ENCODE peak calls at places on chromosomes 5 and 9, in eight cellular contexts. T, N, B, K, M, H, E and J are unnamed samples.

GRCh38 chr5:180345781-180346180 is 7.4 kb downstream of the GFPT2 start:
- DNase-seq in B (no peak), E (no peak), T (no peak), N (no peak), K (no peak), M (no peak), H (no peak), J (no peak)

GRCh38 chr9:91771027-91771426 is 179.0 kb downstream of the ROR2 start:
- DNase-seq in B (peak), T (peak), H (peak), E (no peak), K (no peak), M (no peak), N (peak), J (peak)

GRCh38 chr9:114002986-114003740 is 74.9 kb downstream of the AMBP start:
- DNase-seq in M (no peak), E (no peak), T (no peak), N (no peak), H (peak), B (no peak), K (no peak), J (no peak)

GRCh38 chr9:136624184-136624951 is 38.3 kb upstream of the EGFL7 start:
- DNase-seq in E (no peak), N (no peak), B (no peak), T (no peak), K (no peak), M (no peak), H (no peak), J (no peak)

GRCh38 chr9:5095795-5096194 is 89.6 kb downstream of the INSL6 start:
- DNase-seq in T (no peak), M (no peak), N (no peak), E (no peak), B (peak), H (no peak), K (no peak), J (no peak)

GRCh38 chr9:70044450-70045307 is 1.0 kb downstream of the MAMDC2 start:
- DNase-seq in M (no peak), N (no peak), K (no peak), E (peak), T (no peak), B (peak), H (peak), J (no peak)

GRCh38 chr5:149256451-149256850 is 15.2 kb upstream of the AFAP1L1 start:
- DNase-seq in M (no peak), N (no peak), H (no peak), B (no peak), K (no peak), T (no peak), E (no peak), J (no peak)

GRCh38 chr5:59693492-59693891 is 200.0 kb downstream of the PDE4D start:
- DNase-seq in B (no peak), E (no peak), T (no peak), K (no peak), H (no peak), M (no peak), N (no peak), J (no peak)

GRCh38 chr9:26802921-26803320 is 89.7 kb downstream of the CAAP1 start:
- DNase-seq in T (no peak), N (no peak), K (no peak), H (no peak), E (no peak), B (no peak), M (no peak), J (no peak)

GRCh38 chr5:91668261-91668660 is 285.1 kb upstream of the ARRDC3 start:
- DNase-seq in E (no peak), H (no peak), N (no peak), T (no peak), B (no peak), K (no peak), M (no peak), J (no peak)

GRCh38 chr5:179148703-179149170 is 88.6 kb downstream of the ZNF354C start:
- DNase-seq in N (no peak), B (no peak), M (no peak), E (no peak), T (no peak), H (no peak), K (no peak), J (no peak)

GRCh38 chr9:136629001-136629878 is 33.5 kb upstream of the EGFL7 start:
- DNase-seq in B (no peak), N (no peak), E (no peak), M (no peak), H (peak), K (no peak), T (no peak), J (no peak)

GRCh38 chr5:10456583-10457562 is 15.2 kb downstream of the ROPN1L start:
- DNase-seq in K (no peak), B (no peak), H (peak), M (no peak), T (peak), E (no peak), N (no peak), J (no peak)

GRCh38 chr9:136757751-136758140 is 297 bp downstream of the LCN8 start:
- DNase-seq in E (no peak), T (no peak), N (no peak), B (no peak), H (no peak), K (no peak), M (no peak), J (no peak)

GRCh38 chr9:86766912-86767311 is 180.4 kb downstream of the GAS1 start:
- DNase-seq in B (peak), N (peak), K (no peak), M (no peak), H (no peak), E (no peak), T (peak), J (peak)

GRCh38 chr5:97094579-97095317 is 47.7 kb downstream of the LIX1 start:
- DNase-seq in T (no peak), H (no peak), E (peak), N (no peak), B (no peak), M (no peak), K (no peak), J (no peak)

GRCh38 chr9:100213730-100214477 is 114.9 kb downstream of the INVS start:
- DNase-seq in K (no peak), M (no peak), H (no peak), B (peak), E (no peak), N (peak), T (peak), J (peak)

GRCh38 chr5:139481122-139481533 is 1.4 kb downstream of the STING1 start:
- DNase-seq in T (no peak), M (no peak), E (peak), H (peak), B (no peak), K (no peak), N (no peak), J (no peak)

GRCh38 chr5:35247645-35248034 is 17.4 kb upstream of the PRLR start:
- DNase-seq in N (no peak), H (no peak), M (no peak), T (peak), E (no peak), K (no peak), B (no peak), J (no peak)

GRCh38 chr5:6763191-6763590 is 50.0 kb downstream of the TENT4A start:
- DNase-seq in K (no peak), B (no peak), H (no peak), N (no peak), M (no peak), T (no peak), E (no peak), J (no peak)

GRCh38 chr9:133003671-133004090 is 25.2 kb downstream of the GFI1B start:
- DNase-seq in N (no peak), K (no peak), M (no peak), T (no peak), E (no peak), B (peak), H (peak), J (no peak)

GRCh38 chr9:133004091-133005072 is 25.9 kb downstream of the GFI1B start:
- DNase-seq in E (no peak), N (no peak), H (peak), T (no peak), K (no peak), B (peak), M (no peak), J (no peak)

GRCh38 chr9:133000842-133001241 is 22.3 kb downstream of the GFI1B start:
- DNase-seq in T (no peak), H (peak), E (no peak), B (no peak), N (no peak), K (no peak), M (no peak), J (no peak)

GRCh38 chr9:133003071-133003461 is 24.6 kb downstream of the GFI1B start:
- DNase-seq in T (no peak), E (no peak), M (no peak), H (no peak), K (no peak), B (no peak), N (no peak), J (no peak)

DNA sequence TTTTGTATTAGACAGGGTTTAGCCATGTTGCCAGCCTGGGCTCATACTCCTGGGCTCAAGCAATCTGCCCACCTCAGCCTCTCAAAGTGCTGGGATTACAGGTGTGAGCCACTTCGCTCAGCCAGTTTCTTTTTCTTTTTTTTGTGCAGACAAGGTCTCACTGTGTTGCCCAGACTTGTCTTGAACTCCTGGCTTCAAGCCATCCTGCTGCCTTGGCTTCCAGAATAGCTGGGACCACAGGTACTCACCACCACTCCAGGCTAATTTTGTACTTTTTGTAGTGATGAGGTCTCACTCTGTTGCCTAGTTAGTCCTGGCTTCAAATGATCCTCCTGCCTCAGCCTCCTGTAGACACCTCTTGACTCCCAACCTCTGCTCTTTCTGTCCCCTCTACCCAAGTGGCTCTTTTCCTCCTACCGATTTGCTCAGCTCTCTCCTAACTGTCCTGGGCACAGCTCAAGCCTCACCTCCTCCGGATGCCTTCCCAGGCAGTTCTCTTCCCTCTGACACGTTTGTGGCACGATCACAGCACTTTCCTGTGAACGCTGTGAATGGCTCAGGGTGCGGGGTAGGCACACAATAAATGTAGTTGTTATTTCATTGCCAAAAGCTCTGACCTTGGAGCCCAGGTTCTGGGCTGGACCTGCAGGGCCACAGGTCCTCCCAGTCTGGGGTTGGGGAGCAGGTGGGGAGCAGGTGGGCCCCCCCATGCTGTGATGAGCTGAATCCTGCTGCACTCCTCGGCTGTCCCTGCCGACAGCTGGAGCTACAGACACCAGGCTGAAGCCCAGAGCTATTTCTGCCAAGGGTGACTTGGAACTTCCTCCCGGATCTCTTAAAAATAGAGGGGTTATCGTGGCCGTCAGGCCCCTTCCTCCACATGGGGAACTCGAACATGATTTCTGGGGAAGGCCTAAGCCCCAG is 23.9 kb downstream of the GFI1B start:
- DNase-seq in K (no peak), T (no peak), H (peak), B (no peak), N (no peak), M (no peak), E (no peak), J (no peak)
- H3K4me3 ChIP-seq in K (no peak), T (no peak), H (no peak), B (no peak), N (no peak), M (no peak), E (no peak), J (no peak)

GRCh38 chr5:78591227-78591626 is 57.3 kb downstream of the LHFPL2 start:
- DNase-seq in N (peak), K (peak), H (no peak), T (peak), E (no peak), M (no peak), B (peak), J (peak)
- H3K4me3 ChIP-seq in N (no peak), K (no peak), H (no peak), T (no peak), E (no peak), M (no peak), B (no peak), J (no peak)

GRCh38 chr5:76620166-76620565 is 3.0 kb downstream of the F2RL2 start:
- DNase-seq in M (no peak), K (no peak), H (no peak), B (no peak), N (no peak), E (no peak), T (no peak), J (no peak)

GRCh38 chr5:76625087-76625860 is 2.1 kb upstream of the F2RL2 start:
- DNase-seq in T (no peak), K (no peak), N (no peak), M (no peak), H (no peak), E (no peak), B (peak), J (no peak)

GRCh38 chr5:76622076-76622475 is 1.1 kb downstream of the F2RL2 start:
- DNase-seq in H (no peak), E (no peak), K (no peak), B (no peak), N (no peak), M (no peak), T (no peak), J (no peak)

GRCh38 chr5:76626738-76627137 is 3.5 kb upstream of the F2RL2 start:
- DNase-seq in T (no peak), M (no peak), K (no peak), B (no peak), H (no peak), E (peak), N (no peak), J (no peak)

DNA sequence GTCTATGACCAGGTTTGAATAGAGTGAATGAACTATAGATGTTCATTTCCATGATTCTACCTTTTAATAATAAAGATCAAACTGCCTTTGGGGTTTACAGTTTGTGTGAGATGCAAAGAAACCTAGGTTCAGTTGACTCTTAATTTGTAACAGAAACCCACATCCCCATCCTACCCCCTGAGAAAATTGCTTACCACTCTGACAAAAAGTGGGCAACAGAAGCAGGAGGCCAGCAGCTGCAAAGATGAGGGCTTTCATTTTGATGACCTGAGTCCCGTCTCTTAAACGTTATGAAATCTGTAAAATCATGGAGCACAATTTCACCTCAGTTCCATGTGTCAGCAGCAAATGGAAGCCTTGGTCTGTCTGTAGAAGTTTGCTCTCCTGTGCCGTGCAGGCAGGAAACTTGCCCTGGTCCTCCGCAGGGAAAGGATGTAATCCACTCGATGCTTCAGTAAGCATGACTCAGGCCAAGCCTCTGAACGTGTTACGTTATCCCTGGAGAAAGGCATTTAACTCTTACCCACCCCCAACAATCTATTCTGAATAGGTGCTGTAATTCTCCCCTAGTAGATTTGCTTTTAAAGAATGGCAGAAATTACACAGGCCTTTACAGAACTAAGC is at the start of gene F2RL2:
- DNase-seq in K (no peak), E (no peak), B (peak), M (no peak), N (peak), H (peak), T (peak), J (peak)
- H3K4me3 ChIP-seq in K (peak), E (no peak), B (no peak), M (no peak), N (peak), H (no peak), T (no peak), J (peak)

GRCh38 chr5:108681079-108681921 is 66.4 kb upstream of the FER start:
- DNase-seq in T (peak), E (peak), B (peak), H (peak), K (peak), M (no peak), N (peak), J (peak)
- H3K4me3 ChIP-seq in T (no peak), E (no peak), B (no peak), H (no peak), K (no peak), M (no peak), N (no peak), J (no peak)

GRCh38 chr5:1009359-1010180 is 968 bp downstream of the NKD2 start:
- DNase-seq in H (no peak), N (no peak), E (no peak), B (no peak), T (no peak), M (no peak), K (no peak), J (no peak)
- H3K4me3 ChIP-seq in H (peak), N (no peak), E (no peak), B (no peak), T (peak), M (peak), K (peak), J (no peak)

GRCh38 chr9:33032865-33033264 is 7.8 kb downstream of the DNAJA1 start:
- DNase-seq in N (no peak), M (no peak), B (no peak), E (no peak), K (no peak), H (no peak), T (no peak), J (no peak)
- H3K4me3 ChIP-seq in N (no peak), M (no peak), B (no peak), E (no peak), K (no peak), H (no peak), T (no peak), J (no peak)

DNA sequence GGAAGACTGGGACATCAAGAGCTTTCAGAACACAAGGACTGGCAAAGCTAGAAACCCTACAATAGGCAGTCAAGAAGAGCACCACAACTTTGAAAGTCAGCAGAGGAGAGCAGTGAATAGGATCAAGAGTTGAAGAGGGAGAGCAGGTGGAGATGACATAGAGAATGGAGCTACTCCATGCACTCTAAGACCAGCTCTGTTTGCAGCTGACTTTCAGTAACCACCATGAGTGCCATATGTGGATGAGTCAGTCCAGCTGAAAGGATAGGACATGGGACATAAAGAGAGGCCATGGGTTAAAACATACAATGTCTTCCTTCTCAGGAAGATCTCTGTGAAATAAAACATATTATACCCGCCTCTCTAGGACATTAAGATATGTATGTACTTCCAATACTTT is 289.1 kb upstream of the KLF4 start:
- DNase-seq in E (no peak), B (no peak), H (no peak), N (no peak), M (no peak), K (no peak), T (no peak), J (no peak)
- H3K4me3 ChIP-seq in E (no peak), B (no peak), H (no peak), N (no peak), M (no peak), K (no peak), T (no peak), J (no peak)